ENCODE peak calls at places on chromosomes 5 and 9, in five cellular contexts. Y is GM04503; K is activated CD4-positive, CD25-positive, alpha-beta regulatory T cell; H is A549; W is cardiac fibroblast. G is an unnamed sample.
A peak's percentile ranks its signal among the peaks of the same experiment; 100 is the strongest.

GRCh38 chr9:114989600-114990410 is 59.4 kb upstream of the TNFSF8 start:
- DNase-seq in Y (no peak), K (no peak), H (no peak), W (no peak), G (no peak)

GRCh38 chr9:135887021-135887507 is 20.3 kb downstream of the CAMSAP1 start:
- DNase-seq in Y (no peak), K (no peak), H (no peak), W (no peak), G (peak; percentile 56)

GRCh38 chr9:129756191-129756590 is 3.3 kb upstream of the PTGES start:
- DNase-seq in Y (no peak), K (no peak), H (no peak), W (no peak), G (no peak)

GRCh38 chr5:170306381-170306790 is 8.8 kb upstream of the LCP2 start:
- DNase-seq in Y (peak; percentile 43), K (no peak), H (no peak), W (peak; percentile 74), G (no peak)

GRCh38 chr5:155308289-155308688 is 294.7 kb downstream of the KIF4B start:
- DNase-seq in Y (no peak), K (no peak), H (no peak), W (no peak), G (no peak)

GRCh38 chr9:35844628-35845301 is 15.7 kb downstream of the TMEM8B start:
- DNase-seq in Y (peak; percentile 64), K (no peak), H (no peak), W (peak; percentile 94), G (peak; percentile 91)

GRCh38 chr9:124574944-124575343 is 67.7 kb upstream of the NR5A1 start:
- DNase-seq in Y (peak; percentile 73), K (no peak), H (no peak), W (no peak), G (no peak)

GRCh38 chr5:133400120-133400519 is 212.2 kb downstream of the FSTL4 start:
- DNase-seq in Y (no peak), K (no peak), H (no peak), W (no peak), G (no peak)

GRCh38 chr5:167814828-167815227 is 476.6 kb upstream of the WWC1 start:
- DNase-seq in Y (peak; percentile 99), K (no peak), H (no peak), W (peak; percentile 92), G (peak; percentile 90)

GRCh38 chr5:74161171-74161570 is 479.4 kb downstream of the ENC1 start:
- DNase-seq in Y (no peak), K (no peak), H (no peak), W (no peak), G (no peak)

GRCh38 chr9:78612089-78612488 is 315.2 kb downstream of the PSAT1 start:
- DNase-seq in Y (no peak), K (no peak), H (no peak), W (no peak), G (no peak)

GRCh38 chr9:12972608-12973589 is 198.1 kb downstream of the LURAP1L start:
- DNase-seq in Y (no peak), K (no peak), H (no peak), W (peak; percentile 77), G (peak; percentile 81)

GRCh38 chr9:114538241-114538640 is 33.0 kb upstream of the WHRN start:
- DNase-seq in Y (no peak), K (no peak), H (no peak), W (no peak), G (no peak)

GRCh38 chr9:112601646-112602045 is 115.0 kb downstream of the KIAA1958 start:
- DNase-seq in Y (no peak), K (no peak), H (peak; percentile 6), W (peak; percentile 2), G (no peak)

GRCh38 chr5:39426136-39426535 is 1.4 kb upstream of the DAB2 start:
- DNase-seq in Y (no peak), K (no peak), H (no peak), W (no peak), G (no peak)

GRCh38 chr5:70491-70890 is 21.5 kb upstream of the PLEKHG4B start:
- DNase-seq in Y (no peak), K (no peak), H (no peak), W (no peak), G (no peak)

GRCh38 chr9:30362368-30362767 is 2022.1 kb upstream of the ACO1 start:
- DNase-seq in Y (no peak), K (no peak), H (no peak), W (no peak), G (no peak)

GRCh38 chr5:132655821-132656773 is 1.9 kb upstream of the IL13 start:
- DNase-seq in Y (no peak), K (no peak), H (no peak), W (peak; percentile 7), G (no peak)

GRCh38 chr9:99326112-99326916 is 104.2 kb downstream of the SEC61B start:
- DNase-seq in Y (no peak), K (no peak), H (no peak), W (peak; percentile 5), G (no peak)

GRCh38 chr9:33029106-33029788 is 4.2 kb downstream of the DNAJA1 start:
- DNase-seq in Y (no peak), K (no peak), H (no peak), W (peak; percentile 78), G (no peak)

GRCh38 chr9:93576296-93577044 is at the start of gene PHF2:
- DNase-seq in Y (no peak), K (no peak), H (peak; percentile 47), W (peak; percentile 31), G (no peak)